ENCODE peak calls at places on chromosomes 6 and 20, in eight cellular contexts. One of them, this sample, is unnamed.

GRCh38 chr20:64067733-64068307 is 4.8 kb downstream of the TCEA2 start:
- DNase-seq in GM04504: no peak
- DNase-seq in posterior cingulate gyrus: no peak
- DNase-seq in A172: no peak
- DNase-seq in CD8-positive, alpha-beta memory T cell: no peak
- DNase-seq in activated naive CD8-positive, alpha-beta T cell treated with anti-CD3 and anti-CD28 coated beads, Interleukin-2, amount 50 U/mL, for 24 hours: no peak
- DNase-seq in stimulated activated CD4-positive, alpha-beta T cell treated with anti-CD3 and anti-CD28 coated beads, Interleukin-12 subunit alpha, Interleukin-12 subunit beta, amount 100 ng/mL, for 24 hours: no peak
- DNase-seq in RWPE1: no peak
- DNase-seq in this sample: no peak

GRCh38 chr20:24863356-24863755 is 85.7 kb upstream of the CST7 start:
- DNase-seq in RWPE1: no peak
- DNase-seq in activated naive CD8-positive, alpha-beta T cell treated with anti-CD3 and anti-CD28 coated beads, Interleukin-2, amount 50 U/mL, for 24 hours: no peak
- DNase-seq in stimulated activated CD4-positive, alpha-beta T cell treated with anti-CD3 and anti-CD28 coated beads, Interleukin-12 subunit alpha, Interleukin-12 subunit beta, amount 100 ng/mL, for 24 hours: no peak
- DNase-seq in CD8-positive, alpha-beta memory T cell: no peak
- DNase-seq in GM04504: no peak
- DNase-seq in A172: no peak
- DNase-seq in posterior cingulate gyrus: no peak
- DNase-seq in this sample: no peak

GRCh38 chr6:107769053-107769658 is 55.0 kb downstream of the SCML4 start:
- DNase-seq in A172: no peak
- DNase-seq in CD8-positive, alpha-beta memory T cell: no peak
- DNase-seq in stimulated activated CD4-positive, alpha-beta T cell treated with anti-CD3 and anti-CD28 coated beads, Interleukin-12 subunit alpha, Interleukin-12 subunit beta, amount 100 ng/mL, for 24 hours: no peak
- DNase-seq in RWPE1: no peak
- DNase-seq in posterior cingulate gyrus: no peak
- DNase-seq in activated naive CD8-positive, alpha-beta T cell treated with anti-CD3 and anti-CD28 coated beads, Interleukin-2, amount 50 U/mL, for 24 hours: no peak
- DNase-seq in GM04504: no peak
- DNase-seq in this sample: no peak

GRCh38 chr20:62294516-62294915 is 8.3 kb upstream of the ADRM1 start:
- DNase-seq in RWPE1: no peak
- DNase-seq in stimulated activated CD4-positive, alpha-beta T cell treated with anti-CD3 and anti-CD28 coated beads, Interleukin-12 subunit alpha, Interleukin-12 subunit beta, amount 100 ng/mL, for 24 hours: no peak
- DNase-seq in posterior cingulate gyrus: no peak
- DNase-seq in A172: no peak
- DNase-seq in CD8-positive, alpha-beta memory T cell: no peak
- DNase-seq in GM04504: no peak
- DNase-seq in activated naive CD8-positive, alpha-beta T cell treated with anti-CD3 and anti-CD28 coated beads, Interleukin-2, amount 50 U/mL, for 24 hours: no peak
- DNase-seq in this sample: no peak

GRCh38 chr6:134138226-134138975 is 86.0 kb upstream of the SLC2A12 start:
- DNase-seq in A172: no peak
- DNase-seq in stimulated activated CD4-positive, alpha-beta T cell treated with anti-CD3 and anti-CD28 coated beads, Interleukin-12 subunit alpha, Interleukin-12 subunit beta, amount 100 ng/mL, for 24 hours: no peak
- DNase-seq in CD8-positive, alpha-beta memory T cell: no peak
- DNase-seq in activated naive CD8-positive, alpha-beta T cell treated with anti-CD3 and anti-CD28 coated beads, Interleukin-2, amount 50 U/mL, for 24 hours: no peak
- DNase-seq in posterior cingulate gyrus: no peak
- DNase-seq in GM04504: no peak
- DNase-seq in RWPE1: no peak
- DNase-seq in this sample: no peak

GRCh38 chr6:83708970-83709747 is at the start of gene SNAP91:
- DNase-seq in activated naive CD8-positive, alpha-beta T cell treated with anti-CD3 and anti-CD28 coated beads, Interleukin-2, amount 50 U/mL, for 24 hours: no peak
- DNase-seq in GM04504: no peak
- DNase-seq in RWPE1: no peak
- DNase-seq in stimulated activated CD4-positive, alpha-beta T cell treated with anti-CD3 and anti-CD28 coated beads, Interleukin-12 subunit alpha, Interleukin-12 subunit beta, amount 100 ng/mL, for 24 hours: no peak
- DNase-seq in A172: no peak
- DNase-seq in CD8-positive, alpha-beta memory T cell: no peak
- DNase-seq in posterior cingulate gyrus: peak
- DNase-seq in this sample: no peak

GRCh38 chr6:51959744-51960383 is 127.5 kb downstream of the PKHD1 start:
- DNase-seq in activated naive CD8-positive, alpha-beta T cell treated with anti-CD3 and anti-CD28 coated beads, Interleukin-2, amount 50 U/mL, for 24 hours: peak
- DNase-seq in A172: peak
- DNase-seq in GM04504: peak
- DNase-seq in stimulated activated CD4-positive, alpha-beta T cell treated with anti-CD3 and anti-CD28 coated beads, Interleukin-12 subunit alpha, Interleukin-12 subunit beta, amount 100 ng/mL, for 24 hours: no peak
- DNase-seq in posterior cingulate gyrus: peak
- DNase-seq in RWPE1: peak
- DNase-seq in CD8-positive, alpha-beta memory T cell: no peak
- DNase-seq in this sample: peak

GRCh38 chr6:97437087-97437486 is 154.1 kb upstream of the MMS22L start:
- DNase-seq in posterior cingulate gyrus: no peak
- DNase-seq in CD8-positive, alpha-beta memory T cell: no peak
- DNase-seq in activated naive CD8-positive, alpha-beta T cell treated with anti-CD3 and anti-CD28 coated beads, Interleukin-2, amount 50 U/mL, for 24 hours: no peak
- DNase-seq in RWPE1: peak
- DNase-seq in stimulated activated CD4-positive, alpha-beta T cell treated with anti-CD3 and anti-CD28 coated beads, Interleukin-12 subunit alpha, Interleukin-12 subunit beta, amount 100 ng/mL, for 24 hours: no peak
- DNase-seq in GM04504: no peak
- DNase-seq in A172: peak
- DNase-seq in this sample: no peak

GRCh38 chr6:5045417-5045816 is 39.7 kb upstream of the PPP1R3G start:
- DNase-seq in GM04504: no peak
- DNase-seq in A172: no peak
- DNase-seq in activated naive CD8-positive, alpha-beta T cell treated with anti-CD3 and anti-CD28 coated beads, Interleukin-2, amount 50 U/mL, for 24 hours: no peak
- DNase-seq in stimulated activated CD4-positive, alpha-beta T cell treated with anti-CD3 and anti-CD28 coated beads, Interleukin-12 subunit alpha, Interleukin-12 subunit beta, amount 100 ng/mL, for 24 hours: no peak
- DNase-seq in RWPE1: no peak
- DNase-seq in CD8-positive, alpha-beta memory T cell: no peak
- DNase-seq in posterior cingulate gyrus: no peak
- DNase-seq in this sample: no peak

This sample was measured in stimulated activated naive B cell treated with anti-CD40 and anti-IgM and Interleukin-4, amounts not matched to agents 10 μg/mL and 1 μg/mL and 100 μg/mL, for 72 hours.